ENCODE peak calls at places on chromosome 1, in four cellular contexts. One of them, this sample, is unnamed.

GRCh38 chr1:53195913-53196484 is 625 bp upstream of the CPT2 start:
- DNase-seq in psoas muscle: no peak
- DNase-seq in tibial artery: no peak
- DNase-seq in cardiac muscle cell: no peak
- DNase-seq in this sample: no peak

GRCh38 chr1:31583995-31584868 is 7.9 kb downstream of the TINAGL1 start:
- DNase-seq in tibial artery: peak; percentile 87
- DNase-seq in psoas muscle: peak; percentile 83
- DNase-seq in cardiac muscle cell: peak; percentile 85
- DNase-seq in this sample: peak; percentile 81

GRCh38 chr1:185314416-185314815 is 2.6 kb downstream of the IVNS1ABP start:
- DNase-seq in cardiac muscle cell: peak; percentile 25
- DNase-seq in tibial artery: no peak
- DNase-seq in psoas muscle: no peak
- DNase-seq in this sample: no peak

GRCh38 chr1:101587749-101588148 is 350.9 kb downstream of the S1PR1 start:
- DNase-seq in tibial artery: no peak
- DNase-seq in cardiac muscle cell: peak; percentile 45
- DNase-seq in psoas muscle: peak; percentile 58
- DNase-seq in this sample: peak; percentile 58

GRCh38 chr1:242243472-242243871 is 244.6 kb upstream of the MAP1LC3C start:
- DNase-seq in cardiac muscle cell: no peak
- DNase-seq in psoas muscle: no peak
- DNase-seq in tibial artery: no peak
- DNase-seq in this sample: no peak

GRCh38 chr1:52192436-52192835 is 50.5 kb downstream of the ZFYVE9 start:
- DNase-seq in psoas muscle: no peak
- DNase-seq in cardiac muscle cell: no peak
- DNase-seq in tibial artery: no peak
- DNase-seq in this sample: no peak

GRCh38 chr1:39525366-39526165 is 34.1 kb downstream of the BMP8A start:
- DNase-seq in cardiac muscle cell: no peak
- DNase-seq in psoas muscle: no peak
- DNase-seq in tibial artery: no peak
- DNase-seq in this sample: no peak

GRCh38 chr1:110339427-110340206 is 440 bp downstream of the RBM15 start:
- DNase-seq in tibial artery: peak; percentile 51
- DNase-seq in psoas muscle: peak; percentile 76
- DNase-seq in cardiac muscle cell: peak; percentile 56
- DNase-seq in this sample: peak; percentile 67

GRCh38 chr1:32871364-32872188 is 864 bp upstream of the FNDC5 start:
- DNase-seq in cardiac muscle cell: no peak
- DNase-seq in tibial artery: peak; percentile 22
- DNase-seq in psoas muscle: no peak
- DNase-seq in this sample: peak; percentile 68

GRCh38 chr1:71228727-71229371 is 148.0 kb upstream of the ZRANB2 start:
- DNase-seq in psoas muscle: peak; percentile 12
- DNase-seq in cardiac muscle cell: no peak
- DNase-seq in tibial artery: no peak
- DNase-seq in this sample: no peak

DNA sequence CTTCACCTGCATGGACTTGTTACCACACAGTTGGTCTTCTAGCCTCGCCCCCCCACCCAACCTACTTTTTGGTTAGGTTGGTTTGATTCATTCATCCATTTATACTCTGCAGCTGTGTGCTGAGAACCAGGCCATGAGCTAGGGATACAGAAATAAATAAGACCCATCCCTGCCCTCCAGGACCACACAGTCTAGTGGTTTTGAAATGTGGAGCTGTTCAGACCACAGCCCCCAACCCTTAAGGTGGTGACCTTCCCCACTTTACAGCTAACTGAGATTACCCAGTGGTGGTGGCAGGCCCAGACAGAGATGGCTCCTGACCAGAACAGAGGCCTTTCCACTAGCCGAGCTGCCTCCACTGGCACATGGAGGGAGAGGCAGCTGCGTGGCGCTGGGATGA is 37.0 kb downstream of the LRRN2 start:
- DNase-seq in cardiac muscle cell: no peak
- DNase-seq in psoas muscle: no peak
- DNase-seq in tibial artery: no peak
- DNase-seq in this sample: no peak
- H3K36me3 ChIP-seq in cardiac muscle cell: no peaks in the 10 kb centered on the region
- H3K36me3 ChIP-seq in psoas muscle: no peaks in the 10 kb centered on the region
- H3K36me3 ChIP-seq in tibial artery: no peaks in the 10 kb centered on the region
- H3K36me3 ChIP-seq in this sample: no peaks in the 10 kb centered on the region

DNA sequence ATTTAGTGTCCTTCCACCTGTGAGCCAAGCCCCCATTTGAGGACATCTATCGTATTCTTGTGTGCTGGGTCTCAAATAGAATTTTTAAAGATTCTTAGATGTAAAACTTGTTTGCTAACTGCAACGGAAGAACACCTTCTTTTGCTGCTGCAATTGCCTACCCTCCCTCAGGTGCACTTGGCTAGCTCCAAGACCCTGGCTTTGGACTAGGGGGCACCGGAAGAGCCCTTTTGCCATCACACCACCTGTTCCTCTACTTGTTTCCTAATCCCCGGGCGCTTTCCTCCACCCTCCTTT is 1.1 kb upstream of the HMGN2 start:
- DNase-seq in cardiac muscle cell: no peak
- DNase-seq in tibial artery: no peak
- DNase-seq in psoas muscle: no peak
- DNase-seq in this sample: no peak
- H3K4me3 ChIP-seq in cardiac muscle cell: peak overlapping the region; percentile 97
- H3K4me3 ChIP-seq in tibial artery: peak overlapping the region; percentile 99
- H3K4me3 ChIP-seq in psoas muscle: peak overlapping the region; percentile 97
- H3K4me3 ChIP-seq in this sample: peak overlapping the region; percentile 98

GRCh38 chr1:223776075-223776814 is 63.9 kb downstream of the CAPN2 start:
- DNase-seq in tibial artery: no peak
- DNase-seq in cardiac muscle cell: peak; percentile 74
- DNase-seq in psoas muscle: no peak
- DNase-seq in this sample: peak; percentile 55
- H3K36me3 ChIP-seq in tibial artery: peaks cover 54% of the 10 kb centered on the region
- H3K36me3 ChIP-seq in cardiac muscle cell: peaks cover 47% of the 10 kb centered on the region
- H3K36me3 ChIP-seq in psoas muscle: peaks cover 99% of the 10 kb centered on the region
- H3K36me3 ChIP-seq in this sample: peaks cover 62% of the 10 kb centered on the region

GRCh38 chr1:113931456-113931855 is 2.3 kb downstream of the HIPK1 start:
- DNase-seq in psoas muscle: no peak
- DNase-seq in tibial artery: no peak
- DNase-seq in cardiac muscle cell: peak; percentile 71
- DNase-seq in this sample: no peak
- H3K4me3 ChIP-seq in psoas muscle: peak overlapping the region; percentile 86
- H3K4me3 ChIP-seq in tibial artery: peak overlapping the region; percentile 79
- H3K4me3 ChIP-seq in cardiac muscle cell: peak overlapping the region; percentile 85
- H3K4me3 ChIP-seq in this sample: peak overlapping the region; percentile 85